ENCODE peak calls at places on chromosomes 6 and 20, in four cellular contexts. B is heart right ventricle, Q is HCT116, M is stomach. E is an unnamed sample.

GRCh38 chr6:150156460-150156859 is 13.6 kb downstream of the PPP1R14C start:
- DNase-seq in M (no peak), Q (no peak), B (no peak), E (peak; percentile 75)

GRCh38 chr6:101146389-101146788 is 247.1 kb upstream of the GRIK2 start:
- DNase-seq in M (no peak), B (no peak), Q (peak; percentile 27), E (no peak)

GRCh38 chr6:122154912-122155516 is 244.4 kb upstream of the HSF2 start:
- DNase-seq in Q (no peak), B (peak; percentile 46), M (no peak), E (no peak)

GRCh38 chr6:157148391-157149323 is 174.7 kb downstream of the TMEM242 start:
- DNase-seq in M (peak; percentile 32), B (peak; percentile 82), Q (peak; percentile 75), E (peak; percentile 66)

GRCh38 chr6:135146160-135146920 is 34.8 kb upstream of the MYB start:
- DNase-seq in M (no peak), Q (no peak), B (no peak), E (peak; percentile 22)

GRCh38 chr6:15500078-15500740 is 162.6 kb downstream of the DTNBP1 start:
- DNase-seq in Q (no peak), M (no peak), B (no peak), E (no peak)

GRCh38 chr20:53899351-53900167 is 170.8 kb downstream of the BCAS1 start:
- DNase-seq in Q (no peak), M (peak; percentile 46), B (no peak), E (peak; percentile 79)

GRCh38 chr20:45405566-45406259 is 2.4 kb upstream of the DBNDD2 start:
- DNase-seq in Q (no peak), M (no peak), B (peak; percentile 34), E (no peak)

GRCh38 chr6:110744991-110745390 is 70.3 kb downstream of the CDK19 start:
- DNase-seq in M (no peak), B (no peak), Q (no peak), E (no peak)

GRCh38 chr6:165010556-165011535 is 298.6 kb downstream of the C6orf118 start:
- DNase-seq in M (no peak), Q (no peak), B (no peak), E (peak; percentile 29)

GRCh38 chr6:137973201-137973600 is 106.1 kb downstream of the TNFAIP3 start:
- DNase-seq in M (no peak), B (no peak), Q (no peak), E (no peak)

GRCh38 chr6:6883011-6883410 is 224.8 kb upstream of the RREB1 start:
- DNase-seq in B (no peak), Q (no peak), M (no peak), E (peak; percentile 41)

GRCh38 chr20:41030536-41031242 is 2.1 kb downstream of the TOP1 start:
- DNase-seq in B (no peak), Q (no peak), M (no peak), E (no peak)

GRCh38 chr6:15268130-15268908 is 22.4 kb downstream of the JARID2 start:
- DNase-seq in Q (no peak), B (no peak), M (no peak), E (no peak)

GRCh38 chr20:41329435-41330342 is 10.9 kb upstream of the LPIN3 start:
- DNase-seq in B (peak; percentile 74), Q (peak; percentile 26), M (peak; percentile 42), E (peak; percentile 77)

GRCh38 chr20:50582591-50583234 is 72.5 kb downstream of the PTPN1 start:
- DNase-seq in M (no peak), Q (no peak), B (no peak), E (no peak)

GRCh38 chr6:68718379-68719073 is 83.4 kb downstream of the ADGRB3 start:
- DNase-seq in M (no peak), B (peak; percentile 4), Q (no peak), E (no peak)

GRCh38 chr6:39196648-39197047 is 32.6 kb downstream of the KCNK5 start:
- DNase-seq in B (no peak), M (no peak), Q (no peak), E (no peak)
- H3K27ac ChIP-seq in B (no peak overlapping the region), M (peak overlapping the region; percentile 48), Q (no peak overlapping the region), E (no peak overlapping the region)

DNA sequence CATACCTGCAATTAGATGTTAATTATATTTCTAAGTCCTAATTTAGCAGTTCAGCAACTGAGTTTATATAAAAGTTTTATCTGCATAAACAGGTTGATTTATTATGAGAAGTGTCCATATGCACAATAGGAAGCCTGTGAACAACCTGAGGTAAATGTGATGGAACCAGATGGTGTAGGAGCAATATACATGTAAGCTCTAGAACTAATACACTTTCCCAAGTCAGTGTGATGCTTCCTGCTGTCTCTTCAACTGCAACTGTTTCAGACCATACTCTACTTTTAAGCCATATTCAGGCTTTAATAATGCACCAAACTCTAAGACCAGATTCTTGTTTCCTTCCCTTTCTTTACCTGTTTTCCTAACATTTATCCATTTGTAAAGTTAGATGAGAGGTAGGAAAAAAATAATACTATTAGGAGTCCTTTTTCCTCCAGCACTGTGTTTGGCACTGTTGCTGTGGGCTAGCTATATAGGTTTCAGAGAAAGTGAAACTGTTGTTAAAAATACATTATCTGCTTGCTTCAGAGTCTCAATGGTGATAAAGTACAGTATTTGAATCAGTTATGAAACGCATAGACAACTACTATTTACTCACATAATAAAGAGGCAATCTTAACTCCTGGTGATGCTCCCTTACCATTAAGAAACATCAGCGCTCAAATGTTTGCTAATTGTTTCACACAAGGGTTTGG is 1009.3 kb downstream of the GRIK2 start:
- DNase-seq in M (no peak), Q (no peak), B (no peak), E (no peak)
- H3K27ac ChIP-seq in M (no peak overlapping the region), Q (no peak overlapping the region), B (no peak overlapping the region), E (no peak overlapping the region)

GRCh38 chr6:34018026-34018425 is 127.9 kb downstream of the GRM4 start:
- DNase-seq in M (no peak), Q (no peak), B (no peak), E (no peak)

GRCh38 chr6:34017106-34017805 is 128.6 kb downstream of the GRM4 start:
- DNase-seq in Q (no peak), B (no peak), M (no peak), E (no peak)

GRCh38 chr6:34020278-34020677 is 125.6 kb downstream of the GRM4 start:
- DNase-seq in B (no peak), Q (no peak), M (no peak), E (no peak)

GRCh38 chr6:34021001-34021838 is 124.7 kb downstream of the GRM4 start:
- DNase-seq in B (no peak), M (no peak), Q (no peak), E (no peak)

DNA sequence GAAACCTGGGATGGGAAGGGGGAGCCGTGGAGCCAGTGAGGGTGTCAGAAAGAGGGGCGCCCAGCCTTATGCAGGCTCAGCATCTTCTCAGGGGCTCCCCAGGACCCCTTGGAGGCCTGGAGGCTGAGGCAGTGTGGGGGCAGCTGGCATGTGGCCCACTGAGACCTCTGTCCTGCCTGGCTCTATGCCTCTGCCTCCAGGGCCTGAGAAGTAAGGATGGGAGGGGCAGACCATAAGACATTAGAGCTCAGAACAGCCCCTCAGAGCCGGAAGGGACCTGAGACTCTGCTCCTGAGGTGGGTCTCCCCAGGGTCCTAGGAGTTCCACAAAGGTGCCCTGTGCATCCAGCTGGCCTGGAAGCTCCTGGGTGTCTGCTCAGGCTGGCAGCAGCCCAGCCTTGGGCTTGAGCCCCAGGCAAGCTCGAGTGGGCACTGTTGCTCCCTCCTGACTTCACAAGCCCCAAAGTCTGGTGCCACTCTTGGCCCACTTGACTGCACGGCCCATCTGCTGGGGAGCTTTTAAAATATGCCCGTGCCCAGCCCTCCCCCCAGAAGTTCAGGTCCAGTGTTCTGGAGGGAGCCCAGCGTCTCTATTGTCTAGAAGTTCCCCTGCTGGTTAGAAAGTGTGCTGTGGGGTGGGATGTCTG is 126.8 kb downstream of the GRM4 start:
- DNase-seq in Q (no peak), M (no peak), B (no peak), E (no peak)
- H3K27ac ChIP-seq in Q (no peak overlapping the region), M (no peak overlapping the region), B (no peak overlapping the region), E (no peak overlapping the region)

GRCh38 chr6:33737267-33738026 is 9.3 kb downstream of the IP6K3 start:
- DNase-seq in Q (no peak), M (no peak), B (peak; percentile 55), E (no peak)
- H3K27ac ChIP-seq in Q (no peak overlapping the region), M (no peak overlapping the region), B (peak overlapping the region; percentile 86), E (no peak overlapping the region)

GRCh38 chr20:59255256-59255655 is 45.2 kb upstream of the EDN3 start:
- DNase-seq in Q (no peak), B (no peak), M (no peak), E (no peak)

GRCh38 chr20:59250293-59250692 is 50.1 kb upstream of the EDN3 start:
- DNase-seq in M (no peak), Q (no peak), B (no peak), E (no peak)

GRCh38 chr20:59258103-59258705 is 42.2 kb upstream of the EDN3 start:
- DNase-seq in B (no peak), M (no peak), Q (no peak), E (no peak)

GRCh38 chr20:59253325-59253724 is 47.1 kb upstream of the EDN3 start:
- DNase-seq in B (no peak), M (no peak), Q (no peak), E (no peak)

GRCh38 chr20:59253779-59254319 is 46.6 kb upstream of the EDN3 start:
- DNase-seq in Q (no peak), B (no peak), M (no peak), E (no peak)
- H3K27ac ChIP-seq in Q (no peak overlapping the region), B (no peak overlapping the region), M (no peak overlapping the region), E (no peak overlapping the region)

GRCh38 chr6:114140416-114140815 is 169.5 kb upstream of the HDAC2 start:
- DNase-seq in M (no peak), Q (no peak), B (no peak), E (no peak)

GRCh38 chr6:114138577-114139248 is 167.8 kb upstream of the HDAC2 start:
- DNase-seq in Q (no peak), B (no peak), M (no peak), E (no peak)

GRCh38 chr6:114144887-114145851 is 174.2 kb upstream of the HDAC2 start:
- DNase-seq in Q (no peak), B (no peak), M (no peak), E (no peak)

GRCh38 chr6:114142256-114142655 is 171.3 kb upstream of the HDAC2 start:
- DNase-seq in M (no peak), B (no peak), Q (no peak), E (no peak)
- H3K27ac ChIP-seq in M (no peak overlapping the region), B (no peak overlapping the region), Q (no peak overlapping the region), E (no peak overlapping the region)

GRCh38 chr6:136739071-136739470 is 53.2 kb downstream of the MAP3K5 start:
- DNase-seq in Q (no peak), M (no peak), B (no peak), E (no peak)

GRCh38 chr6:136740050-136740974 is 52.0 kb downstream of the MAP3K5 start:
- DNase-seq in B (no peak), Q (no peak), M (no peak), E (no peak)

GRCh38 chr6:136738178-136739057 is 53.9 kb downstream of the MAP3K5 start:
- DNase-seq in M (no peak), B (peak; percentile 47), Q (no peak), E (no peak)

GRCh38 chr6:136737343-136738177 is 54.7 kb downstream of the MAP3K5 start:
- DNase-seq in Q (no peak), B (no peak), M (no peak), E (no peak)

GRCh38 chr6:136739501-136739900 is 52.8 kb downstream of the MAP3K5 start:
- DNase-seq in M (no peak), Q (no peak), B (no peak), E (no peak)
- H3K27ac ChIP-seq in M (no peak overlapping the region), Q (no peak overlapping the region), B (peak overlapping the region; percentile 56), E (no peak overlapping the region)

E was measured in epithelial cell of prostate.